ENCODE peak calls at places on chromosomes 3 and 15, in nine cellular contexts. D, Y, E, C, J, U, L, M and W are unnamed samples.
A peak's percentile ranks its signal among the peaks of the same experiment; 100 is the strongest.

GRCh38 chr3:5510300-5510699 is 322.8 kb downstream of the EDEM1 start:
- DNase-seq in D (no peak), Y (no peak), E (no peak), C (no peak), J (no peak), U (no peak), L (no peak), M (no peak), W (no peak)

GRCh38 chr3:104546301-104546700 is 820.4 kb upstream of the ALCAM start:
- DNase-seq in D (no peak), Y (no peak), E (no peak), C (no peak), J (no peak), U (no peak), L (no peak), M (no peak), W (no peak)

GRCh38 chr3:132008841-132009638 is 25.8 kb downstream of the CPNE4 start:
- DNase-seq in D (no peak), Y (no peak), E (no peak), C (no peak), J (peak; percentile 66), U (peak; percentile 69), L (no peak), M (no peak), W (no peak)

GRCh38 chr3:149657458-149657795 is 398 bp downstream of the WWTR1 start:
- DNase-seq in D (peak; percentile 66), Y (peak; percentile 44), E (no peak), C (peak; percentile 78), J (peak; percentile 65), U (peak; percentile 46), L (no peak), M (peak; percentile 33), W (peak; percentile 44)

GRCh38 chr3:168364992-168365391 is 269.3 kb upstream of the GOLIM4 start:
- DNase-seq in D (no peak), Y (no peak), E (no peak), C (no peak), J (no peak), U (no peak), L (no peak), M (no peak), W (no peak)

GRCh38 chr3:72738752-72739520 is 109.3 kb downstream of the SHQ1 start:
- DNase-seq in D (no peak), Y (peak; percentile 67), E (no peak), C (peak; percentile 59), J (peak; percentile 6), U (no peak), L (peak; percentile 92), M (peak; percentile 50), W (peak; percentile 74)

GRCh38 chr3:143099690-143100089 is 19.9 kb upstream of the CHST2 start:
- DNase-seq in D (no peak), Y (no peak), E (no peak), C (no peak), J (no peak), U (no peak), L (no peak), M (no peak), W (no peak)

GRCh38 chr15:38930851-38931572 is 366.4 kb upstream of the RASGRP1 start:
- DNase-seq in D (no peak), Y (no peak), E (no peak), C (no peak), J (peak; percentile 57), U (no peak), L (no peak), M (no peak), W (no peak)

GRCh38 chr15:92226020-92226612 is 167.6 kb upstream of the ST8SIA2 start:
- DNase-seq in D (no peak), Y (no peak), E (no peak), C (no peak), J (peak; percentile 43), U (peak; percentile 22), L (peak; percentile 15), M (no peak), W (no peak)

GRCh38 chr3:150544040-150544439 is 2.3 kb downstream of the SERP1 start:
- DNase-seq in D (no peak), Y (no peak), E (peak; percentile 25), C (no peak), J (peak; percentile 66), U (peak; percentile 81), L (no peak), M (no peak), W (no peak)

GRCh38 chr3:42732196-42732828 is 29.7 kb upstream of the HHATL start:
- DNase-seq in D (peak; percentile 15), Y (no peak), E (no peak), C (no peak), J (no peak), U (no peak), L (no peak), M (no peak), W (no peak)

GRCh38 chr3:167941234-167941995 is 154.3 kb downstream of the GOLIM4 start:
- DNase-seq in D (peak; percentile 20), Y (no peak), E (no peak), C (no peak), J (peak; percentile 84), U (peak; percentile 47), L (no peak), M (no peak), W (no peak)

GRCh38 chr3:26984601-26985000 is 362.0 kb downstream of the LRRC3B start:
- DNase-seq in D (no peak), Y (no peak), E (no peak), C (no peak), J (no peak), U (no peak), L (no peak), M (no peak), W (no peak)

DNA sequence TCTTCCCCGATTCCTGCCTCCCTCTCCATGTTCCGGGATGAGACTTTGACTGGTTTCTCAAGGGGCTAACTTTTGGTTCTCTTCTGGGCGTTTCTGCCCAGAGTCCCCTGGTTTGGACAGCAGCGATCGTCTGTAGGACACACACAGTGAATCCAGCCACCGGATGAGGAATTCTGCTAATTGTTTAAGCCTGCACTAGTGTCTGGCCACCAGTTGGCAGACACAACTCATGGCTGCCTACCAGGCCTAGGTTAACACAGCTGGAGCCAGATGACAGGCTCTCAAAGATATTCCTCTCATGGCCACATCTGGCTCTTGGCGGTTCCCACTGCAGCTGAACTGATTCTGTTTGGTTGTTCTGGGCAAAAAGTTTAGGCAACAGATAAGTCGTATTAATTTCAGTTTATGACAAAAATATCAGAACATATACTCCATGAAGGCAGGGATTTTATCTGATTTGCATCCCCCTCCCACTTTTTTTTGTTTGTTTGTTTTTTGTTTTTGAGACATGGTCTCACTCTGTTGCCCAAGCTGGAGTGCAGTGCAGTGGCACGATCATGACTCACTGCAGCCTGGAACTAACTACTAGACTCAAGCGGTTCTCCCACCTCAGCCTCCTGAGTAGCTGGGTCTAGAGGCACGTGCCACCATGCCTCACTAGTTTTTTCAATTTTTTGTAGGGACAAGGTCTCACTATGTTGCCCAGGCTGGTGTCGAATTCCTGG is 272.8 kb downstream of the FOXP1 start:
- DNase-seq in D (peak; percentile 26), Y (peak; percentile 46), E (no peak), C (peak; percentile 65), J (peak; percentile 94), U (no peak), L (no peak), M (no peak), W (no peak)
- TF ChIP-seq CTCF in D (no peak), Y (no peak), E (peak; percentile 30), C (no peak), J (peak; percentile 42), U (peak; percentile 11), L (no peak), M (no peak), W (no peak)

GRCh38 chr3:171833775-171834460 is 9.2 kb upstream of the TMEM212 start:
- DNase-seq in D (no peak), Y (no peak), E (no peak), C (no peak), J (peak; percentile 52), U (peak; percentile 69), L (peak; percentile 36), M (no peak), W (no peak)
- TF ChIP-seq CTCF in D (no peak), Y (no peak), E (peak; percentile 62), C (peak; percentile 57), J (peak; percentile 66), U (peak; percentile 87), L (peak; percentile 23), M (peak; percentile 18), W (no peak)

DNA sequence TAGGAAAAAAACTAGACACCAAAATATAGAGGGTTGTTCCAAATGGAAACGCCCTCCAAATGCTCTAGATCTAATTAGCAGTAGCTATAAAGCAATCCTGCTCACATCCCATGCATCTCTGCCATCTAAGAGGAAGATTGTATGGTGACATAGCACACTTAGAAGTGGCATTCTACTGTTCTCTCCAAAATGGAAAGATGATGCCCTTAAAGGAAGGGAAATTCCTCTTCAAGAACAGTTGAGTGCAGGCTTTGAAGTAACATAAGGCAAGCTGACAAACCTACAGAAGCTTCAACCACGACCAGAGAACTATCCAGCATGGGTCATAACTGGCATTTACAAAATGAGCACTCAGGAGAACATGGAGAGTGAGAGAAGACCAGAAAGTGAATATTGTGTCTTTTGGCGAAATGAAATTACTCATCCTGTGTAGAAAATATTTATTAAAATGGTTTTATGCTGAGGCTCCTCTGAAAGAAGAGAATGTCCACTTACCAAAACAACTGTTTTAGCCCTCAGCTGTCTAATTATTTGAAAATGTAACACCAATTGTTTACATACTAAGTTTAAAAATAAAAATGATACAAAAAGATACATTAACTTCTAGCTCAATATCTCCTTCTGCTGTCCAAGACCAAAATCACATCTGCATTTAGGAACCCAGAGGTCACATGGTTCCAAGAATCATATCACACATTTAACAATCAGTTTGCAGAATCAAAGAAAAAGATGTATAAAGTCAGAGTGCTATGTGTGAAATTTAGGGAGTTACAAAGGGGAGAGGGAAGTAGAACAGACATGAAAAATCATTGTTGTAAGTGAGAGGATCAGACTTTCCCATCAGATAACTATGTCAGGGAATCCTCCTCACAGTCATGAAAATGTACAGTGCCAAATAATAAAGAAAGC is 216.9 kb downstream of the ATP8B4 start:
- DNase-seq in D (no peak), Y (no peak), E (no peak), C (no peak), J (peak; percentile 83), U (peak; percentile 22), L (no peak), M (no peak), W (no peak)
- TF ChIP-seq CTCF in D (no peak), Y (no peak), E (peak; percentile 29), C (peak; percentile 7), J (peak; percentile 67), U (peak; percentile 65), L (no peak), M (no peak), W (no peak)

GRCh38 chr3:152076148-152076547 is 192.6 kb upstream of the MBNL1 start:
- DNase-seq in D (no peak), Y (no peak), E (no peak), C (no peak), J (no peak), U (peak; percentile 28), L (no peak), M (no peak), W (no peak)
- TF ChIP-seq CTCF in D (no peak), Y (no peak), E (peak; percentile 13), C (no peak), J (no peak), U (no peak), L (no peak), M (no peak), W (no peak)